ENCODE peak calls at places on chromosomes 5 and 9, in seven cellular contexts. One of them, this sample, is unnamed.

GRCh38 chr9:11038956-11039355 is 426.2 kb upstream of the PTPRD start:
- DNase-seq in H1: no peak
- DNase-seq in H9: no peak
- DNase-seq in IMR-90: no peak
- DNase-seq in mesendoderm: peak; percentile 36
- DNase-seq in trophoblast cell: no peak
- DNase-seq in mesenchymal stem cell: no peak
- DNase-seq in this sample: no peak

GRCh38 chr9:7212101-7212500 is 454.3 kb downstream of the KDM4C start:
- DNase-seq in H1: no peak
- DNase-seq in IMR-90: no peak
- DNase-seq in mesenchymal stem cell: no peak
- DNase-seq in H9: no peak
- DNase-seq in trophoblast cell: no peak
- DNase-seq in mesendoderm: no peak
- DNase-seq in this sample: no peak

GRCh38 chr5:150320048-150320555 is 17.4 kb upstream of the ARSI start:
- DNase-seq in mesendoderm: peak; percentile 37
- DNase-seq in trophoblast cell: peak; percentile 73
- DNase-seq in H9: no peak
- DNase-seq in IMR-90: peak; percentile 78
- DNase-seq in H1: no peak
- DNase-seq in mesenchymal stem cell: peak; percentile 96
- DNase-seq in this sample: no peak

GRCh38 chr5:167644619-167645018 is 646.8 kb upstream of the WWC1 start:
- DNase-seq in trophoblast cell: peak; percentile 72
- DNase-seq in H1: no peak
- DNase-seq in H9: no peak
- DNase-seq in mesenchymal stem cell: peak; percentile 39
- DNase-seq in IMR-90: no peak
- DNase-seq in mesendoderm: no peak
- DNase-seq in this sample: no peak

GRCh38 chr5:156479864-156480263 is 152.9 kb downstream of the SGCD start:
- DNase-seq in mesendoderm: peak; percentile 35
- DNase-seq in IMR-90: peak; percentile 92
- DNase-seq in mesenchymal stem cell: peak; percentile 84
- DNase-seq in H1: no peak
- DNase-seq in trophoblast cell: peak; percentile 9
- DNase-seq in H9: no peak
- DNase-seq in this sample: no peak

GRCh38 chr5:75239681-75240080 is 3.0 kb upstream of the ANKRD31 start:
- DNase-seq in mesendoderm: peak; percentile 91
- DNase-seq in mesenchymal stem cell: no peak
- DNase-seq in H1: no peak
- DNase-seq in H9: no peak
- DNase-seq in IMR-90: no peak
- DNase-seq in trophoblast cell: peak; percentile 58
- DNase-seq in this sample: no peak

GRCh38 chr5:139642891-139643871 is 5.0 kb upstream of the CXXC5 start:
- DNase-seq in H1: peak; percentile 67
- DNase-seq in IMR-90: no peak
- DNase-seq in mesendoderm: no peak
- DNase-seq in mesenchymal stem cell: no peak
- DNase-seq in trophoblast cell: no peak
- DNase-seq in H9: peak; percentile 45
- DNase-seq in this sample: no peak

GRCh38 chr9:2066312-2067273 is 51.4 kb downstream of the SMARCA2 start:
- DNase-seq in mesenchymal stem cell: peak; percentile 11
- DNase-seq in H1: no peak
- DNase-seq in trophoblast cell: peak; percentile 32
- DNase-seq in mesendoderm: peak; percentile 87
- DNase-seq in H9: no peak
- DNase-seq in IMR-90: peak; percentile 26
- DNase-seq in this sample: no peak

GRCh38 chr5:108801301-108801700 is 53.6 kb downstream of the FER start:
- DNase-seq in IMR-90: no peak
- DNase-seq in H9: no peak
- DNase-seq in mesendoderm: no peak
- DNase-seq in trophoblast cell: no peak
- DNase-seq in H1: no peak
- DNase-seq in mesenchymal stem cell: no peak
- DNase-seq in this sample: no peak

GRCh38 chr5:6446626-6447309 is 1.9 kb upstream of the UBE2QL1 start:
- DNase-seq in H9: no peak
- DNase-seq in H1: no peak
- DNase-seq in mesendoderm: no peak
- DNase-seq in IMR-90: no peak
- DNase-seq in mesenchymal stem cell: no peak
- DNase-seq in trophoblast cell: no peak
- DNase-seq in this sample: no peak

GRCh38 chr9:86838883-86839497 is 108.3 kb downstream of the GAS1 start:
- DNase-seq in H9: no peak
- DNase-seq in IMR-90: no peak
- DNase-seq in mesenchymal stem cell: no peak
- DNase-seq in trophoblast cell: no peak
- DNase-seq in mesendoderm: no peak
- DNase-seq in H1: no peak
- DNase-seq in this sample: no peak
- H3K27ac ChIP-seq in H9: no peak overlapping the region
- H3K27ac ChIP-seq in IMR-90: peak overlapping the region; percentile 55
- H3K27ac ChIP-seq in mesenchymal stem cell: no peak overlapping the region
- H3K27ac ChIP-seq in trophoblast cell: no peak overlapping the region
- H3K27ac ChIP-seq in mesendoderm: no peak overlapping the region
- H3K27ac ChIP-seq in H1: no peak overlapping the region
- H3K27ac ChIP-seq in this sample: no peak overlapping the region

DNA sequence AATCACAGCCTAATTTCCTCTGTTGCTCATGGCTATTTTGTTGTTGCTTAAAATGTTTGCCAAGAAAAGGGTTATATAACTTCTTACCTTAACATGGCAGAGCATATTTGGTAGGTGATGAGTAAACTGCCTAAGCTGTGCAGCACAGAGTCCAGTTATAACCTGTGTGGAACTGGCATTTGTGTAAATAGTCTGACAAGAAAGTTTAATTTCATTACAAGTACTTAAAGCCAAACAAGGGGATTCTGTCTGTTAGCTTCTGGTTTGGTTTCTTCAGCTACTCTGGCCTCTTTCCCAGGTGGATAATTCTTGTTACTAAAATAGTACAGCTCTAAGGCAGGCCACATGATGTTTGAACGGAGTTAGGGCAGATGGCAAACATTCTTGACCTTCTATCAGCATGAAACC is 72.2 kb downstream of the PTCD2 start:
- DNase-seq in mesenchymal stem cell: no peak
- DNase-seq in trophoblast cell: no peak
- DNase-seq in H1: no peak
- DNase-seq in IMR-90: peak; percentile 46
- DNase-seq in mesendoderm: no peak
- DNase-seq in H9: no peak
- DNase-seq in this sample: no peak
- H3K79me1 ChIP-seq in mesenchymal stem cell: no peaks in the 10 kb centered on the region
- H3K79me1 ChIP-seq in trophoblast cell: no peaks in the 10 kb centered on the region
- H3K79me1 ChIP-seq in H1: no peaks in the 10 kb centered on the region
- H3K79me1 ChIP-seq in IMR-90: no peaks in the 10 kb centered on the region
- H3K79me1 ChIP-seq in mesendoderm: no peaks in the 10 kb centered on the region
- H3K79me1 ChIP-seq in H9: no peaks in the 10 kb centered on the region
- H3K79me1 ChIP-seq in this sample: no peaks in the 10 kb centered on the region

GRCh38 chr9:19809422-19810269 is 20.8 kb upstream of the SLC24A2 start:
- DNase-seq in H1: no peak
- DNase-seq in IMR-90: no peak
- DNase-seq in H9: no peak
- DNase-seq in mesenchymal stem cell: no peak
- DNase-seq in mesendoderm: no peak
- DNase-seq in trophoblast cell: no peak
- DNase-seq in this sample: no peak

GRCh38 chr9:19807182-19807892 is 18.5 kb upstream of the SLC24A2 start:
- DNase-seq in IMR-90: no peak
- DNase-seq in mesenchymal stem cell: no peak
- DNase-seq in H9: no peak
- DNase-seq in H1: no peak
- DNase-seq in trophoblast cell: no peak
- DNase-seq in mesendoderm: no peak
- DNase-seq in this sample: no peak

GRCh38 chr9:19816769-19817168 is 27.9 kb upstream of the SLC24A2 start:
- DNase-seq in H1: no peak
- DNase-seq in mesendoderm: no peak
- DNase-seq in IMR-90: no peak
- DNase-seq in H9: no peak
- DNase-seq in mesenchymal stem cell: no peak
- DNase-seq in trophoblast cell: no peak
- DNase-seq in this sample: no peak

GRCh38 chr9:19812194-19812593 is 23.4 kb upstream of the SLC24A2 start:
- DNase-seq in H1: no peak
- DNase-seq in mesendoderm: no peak
- DNase-seq in mesenchymal stem cell: no peak
- DNase-seq in IMR-90: no peak
- DNase-seq in H9: no peak
- DNase-seq in trophoblast cell: no peak
- DNase-seq in this sample: no peak
- H2AK5ac ChIP-seq in H1: no peak overlapping the region
- H2AK5ac ChIP-seq in mesendoderm: no peak overlapping the region
- H2AK5ac ChIP-seq in mesenchymal stem cell: no peak overlapping the region
- H2AK5ac ChIP-seq in IMR-90: no peak overlapping the region
- H2AK5ac ChIP-seq in H9: no peak overlapping the region
- H2AK5ac ChIP-seq in trophoblast cell: no peak overlapping the region
- H2AK5ac ChIP-seq in this sample: no peak overlapping the region

GRCh38 chr9:78778843-78779486 is 482.0 kb downstream of the PSAT1 start:
- DNase-seq in H9: no peak
- DNase-seq in mesenchymal stem cell: no peak
- DNase-seq in trophoblast cell: no peak
- DNase-seq in mesendoderm: peak; percentile 25
- DNase-seq in IMR-90: no peak
- DNase-seq in H1: no peak
- DNase-seq in this sample: no peak

GRCh38 chr9:78775211-78775610 is 478.3 kb downstream of the PSAT1 start:
- DNase-seq in mesenchymal stem cell: no peak
- DNase-seq in trophoblast cell: no peak
- DNase-seq in IMR-90: no peak
- DNase-seq in mesendoderm: peak; percentile 89
- DNase-seq in H9: no peak
- DNase-seq in H1: no peak
- DNase-seq in this sample: no peak

GRCh38 chr9:78777747-78778146 is 480.8 kb downstream of the PSAT1 start:
- DNase-seq in trophoblast cell: no peak
- DNase-seq in H1: peak; percentile 50
- DNase-seq in mesendoderm: peak; percentile 44
- DNase-seq in IMR-90: no peak
- DNase-seq in mesenchymal stem cell: no peak
- DNase-seq in H9: peak; percentile 62
- DNase-seq in this sample: no peak

GRCh38 chr9:78775889-78776288 is 479.0 kb downstream of the PSAT1 start:
- DNase-seq in mesenchymal stem cell: no peak
- DNase-seq in mesendoderm: no peak
- DNase-seq in IMR-90: no peak
- DNase-seq in trophoblast cell: no peak
- DNase-seq in H1: no peak
- DNase-seq in H9: no peak
- DNase-seq in this sample: no peak

DNA sequence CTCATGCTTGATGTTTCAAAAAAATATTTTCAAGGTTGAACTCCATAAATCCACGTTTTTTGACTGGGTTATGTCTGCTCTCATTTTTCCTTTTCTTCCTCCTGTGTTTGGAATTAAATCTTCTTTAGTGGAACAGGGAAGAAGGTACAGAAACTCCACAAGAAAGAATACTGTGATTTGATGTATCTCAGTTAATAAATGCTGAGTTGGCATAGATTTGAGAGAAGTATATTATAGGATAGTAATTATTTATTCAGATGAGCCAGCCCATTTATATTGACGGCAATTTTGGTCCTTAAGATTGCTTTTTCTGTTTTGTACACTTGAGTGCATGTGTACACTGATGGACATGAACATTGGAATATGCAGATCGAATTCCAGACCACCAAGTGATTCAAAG is 481.4 kb downstream of the PSAT1 start:
- DNase-seq in IMR-90: no peak
- DNase-seq in H9: no peak
- DNase-seq in mesenchymal stem cell: no peak
- DNase-seq in trophoblast cell: no peak
- DNase-seq in H1: no peak
- DNase-seq in mesendoderm: no peak
- DNase-seq in this sample: no peak
- H3K27ac ChIP-seq in IMR-90: no peak overlapping the region
- H3K27ac ChIP-seq in H9: no peak overlapping the region
- H3K27ac ChIP-seq in mesenchymal stem cell: peak overlapping the region; percentile 78
- H3K27ac ChIP-seq in trophoblast cell: no peak overlapping the region
- H3K27ac ChIP-seq in H1: no peak overlapping the region
- H3K27ac ChIP-seq in mesendoderm: no peak overlapping the region
- H3K27ac ChIP-seq in this sample: peak overlapping the region; percentile 40

DNA sequence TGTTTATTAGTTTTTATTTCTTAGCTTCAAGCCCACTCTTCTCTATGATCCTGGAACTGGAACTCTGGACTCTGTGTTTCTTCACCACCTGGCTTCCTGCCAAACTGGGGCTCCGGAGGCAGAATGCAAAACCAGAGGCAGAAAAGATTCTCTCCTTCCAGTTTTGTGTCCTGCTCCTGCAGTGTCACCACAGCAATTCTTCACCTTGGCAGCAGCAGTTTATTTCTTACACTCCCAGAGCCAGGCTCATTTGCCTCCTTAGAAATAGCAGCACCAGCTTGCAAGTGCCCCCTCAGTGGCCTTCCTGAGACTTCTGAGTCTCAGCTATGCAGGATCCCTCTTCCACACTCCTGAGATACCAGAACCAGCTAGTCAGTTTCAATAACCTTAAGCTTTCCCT is 26.7 kb upstream of the CAMK4 start:
- DNase-seq in mesendoderm: peak; percentile 19
- DNase-seq in trophoblast cell: no peak
- DNase-seq in mesenchymal stem cell: peak; percentile 48
- DNase-seq in H9: no peak
- DNase-seq in IMR-90: no peak
- DNase-seq in H1: no peak
- DNase-seq in this sample: no peak
- H3K79me1 ChIP-seq in mesendoderm: no peaks in the 10 kb centered on the region
- H3K79me1 ChIP-seq in trophoblast cell: no peaks in the 10 kb centered on the region
- H3K79me1 ChIP-seq in mesenchymal stem cell: no peaks in the 10 kb centered on the region
- H3K79me1 ChIP-seq in H9: no peaks in the 10 kb centered on the region
- H3K79me1 ChIP-seq in IMR-90: no peaks in the 10 kb centered on the region
- H3K79me1 ChIP-seq in H1: no peaks in the 10 kb centered on the region
- H3K79me1 ChIP-seq in this sample: no peaks in the 10 kb centered on the region

DNA sequence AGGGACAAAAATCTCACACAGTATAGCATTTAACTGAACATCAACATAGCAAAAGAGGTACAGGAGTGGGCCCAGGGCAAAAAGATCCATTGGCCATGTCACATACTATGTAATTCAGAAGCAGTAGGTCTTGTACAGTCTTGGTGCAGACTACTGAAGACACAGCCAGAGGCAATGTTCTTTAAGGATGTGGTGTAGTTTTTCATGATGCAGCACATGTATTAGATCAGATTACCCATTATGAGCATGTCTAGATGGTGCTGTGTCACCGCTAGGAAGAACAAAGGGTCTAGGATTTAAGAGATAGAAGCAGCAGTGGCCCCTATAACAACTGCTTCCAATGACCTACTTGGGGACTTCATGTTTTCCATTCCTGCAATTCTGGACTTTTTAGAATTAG is 610.4 kb upstream of the MEF2C start:
- DNase-seq in mesenchymal stem cell: no peak
- DNase-seq in H1: no peak
- DNase-seq in H9: no peak
- DNase-seq in IMR-90: no peak
- DNase-seq in mesendoderm: no peak
- DNase-seq in trophoblast cell: no peak
- DNase-seq in this sample: no peak
- H2AK5ac ChIP-seq in mesenchymal stem cell: no peak overlapping the region
- H2AK5ac ChIP-seq in H1: no peak overlapping the region
- H2AK5ac ChIP-seq in H9: no peak overlapping the region
- H2AK5ac ChIP-seq in IMR-90: no peak overlapping the region
- H2AK5ac ChIP-seq in mesendoderm: no peak overlapping the region
- H2AK5ac ChIP-seq in trophoblast cell: no peak overlapping the region
- H2AK5ac ChIP-seq in this sample: no peak overlapping the region

This sample was measured in neuronal stem cell.